ENCODE peak calls at places on chromosome 6, in six cellular contexts. L is NCI-H774, P is GM19239, D is NCI-H748 treated with DMSO at 0.1 percent for 48 hours, S is hippocampal formation, R is ureter. C is an unnamed sample.
A peak's percentile ranks its signal among the peaks of the same experiment; 100 is the strongest.

GRCh38 chr6:117989086-117989485 is 82.0 kb downstream of the SLC35F1 start:
- DNase-seq in L (no peak), P (no peak), D (no peak), S (peak; percentile 37), R (no peak), C (peak; percentile 24)

GRCh38 chr6:43871933-43872332 is 101.9 kb downstream of the VEGFA start:
- DNase-seq in L (no peak), P (no peak), D (no peak), S (no peak), R (no peak), C (no peak)

GRCh38 chr6:130602151-130602770 is 224.9 kb upstream of the SMLR1 start:
- DNase-seq in L (no peak), P (no peak), D (no peak), S (no peak), R (no peak), C (peak; percentile 8)

GRCh38 chr6:7034055-7034454 is 73.7 kb upstream of the RREB1 start:
- DNase-seq in L (no peak), P (no peak), D (no peak), S (no peak), R (no peak), C (no peak)

GRCh38 chr6:3997144-3997770 is 81.7 kb downstream of the FAM217A start:
- DNase-seq in L (no peak), P (no peak), D (no peak), S (peak; percentile 47), R (no peak), C (peak; percentile 49)

GRCh38 chr6:130326496-130326895 is 39.3 kb upstream of the TMEM200A start:
- DNase-seq in L (no peak), P (no peak), D (no peak), S (no peak), R (no peak), C (no peak)

GRCh38 chr6:2749972-2750600 is 636 bp downstream of the MYLK4 start:
- DNase-seq in L (peak; percentile 6), P (no peak), D (peak; percentile 84), S (peak; percentile 52), R (peak; percentile 70), C (no peak)

GRCh38 chr6:121826156-121826810 is 390.8 kb downstream of the GJA1 start:
- DNase-seq in L (no peak), P (no peak), D (no peak), S (no peak), R (no peak), C (no peak)

GRCh38 chr6:15268130-15268908 is 22.4 kb downstream of the JARID2 start:
- DNase-seq in L (no peak), P (no peak), D (no peak), S (no peak), R (no peak), C (no peak)

GRCh38 chr6:141482773-141483172 is 650.0 kb upstream of the GJE1 start:
- DNase-seq in L (peak; percentile 57), P (no peak), D (peak; percentile 69), S (no peak), R (no peak), C (no peak)

GRCh38 chr6:1240766-1241165 is 71.1 kb upstream of the FOXQ1 start:
- DNase-seq in L (no peak), P (no peak), D (no peak), S (no peak), R (no peak), C (peak; percentile 71)

GRCh38 chr6:108531332-108531731 is 29.4 kb upstream of the FOXO3 start:
- DNase-seq in L (no peak), P (no peak), D (no peak), S (no peak), R (no peak), C (no peak)

C was measured in foreskin melanocyte.